ENCODE peak calls at places on chromosomes 11 and 22, in eight cellular contexts. One of them, this sample, is unnamed.

GRCh38 chr11:125211191-125211953 is 46.8 kb downstream of the PKNOX2 start:
- DNase-seq in CD4-positive, alpha-beta T cell: no peak
- DNase-seq in nephron progenitor cell: peak; percentile 32
- DNase-seq in HFFc6: no peak
- DNase-seq in HFF-Myc: no peak
- DNase-seq in mucosa of descending colon: no peak
- DNase-seq in type B pancreatic cell: no peak
- DNase-seq in body of pancreas: no peak
- DNase-seq in this sample: no peak

GRCh38 chr22:23214398-23214797 is 34.1 kb downstream of the BCR start:
- DNase-seq in HFF-Myc: no peak
- DNase-seq in type B pancreatic cell: no peak
- DNase-seq in HFFc6: no peak
- DNase-seq in CD4-positive, alpha-beta T cell: no peak
- DNase-seq in body of pancreas: no peak
- DNase-seq in mucosa of descending colon: no peak
- DNase-seq in nephron progenitor cell: no peak
- DNase-seq in this sample: no peak

GRCh38 chr11:33620423-33621120 is 80.1 kb downstream of the C11orf91 start:
- DNase-seq in HFF-Myc: no peak
- DNase-seq in CD4-positive, alpha-beta T cell: no peak
- DNase-seq in type B pancreatic cell: no peak
- DNase-seq in nephron progenitor cell: no peak
- DNase-seq in HFFc6: peak; percentile 22
- DNase-seq in mucosa of descending colon: no peak
- DNase-seq in body of pancreas: no peak
- DNase-seq in this sample: no peak

GRCh38 chr11:110432713-110433392 is 3.1 kb downstream of the FDX1 start:
- DNase-seq in body of pancreas: no peak
- DNase-seq in type B pancreatic cell: no peak
- DNase-seq in HFFc6: no peak
- DNase-seq in CD4-positive, alpha-beta T cell: no peak
- DNase-seq in nephron progenitor cell: no peak
- DNase-seq in mucosa of descending colon: no peak
- DNase-seq in HFF-Myc: no peak
- DNase-seq in this sample: no peak

GRCh38 chr11:1178201-1178885 is 20.6 kb downstream of the MUC5AC start:
- DNase-seq in HFF-Myc: no peak
- DNase-seq in body of pancreas: no peak
- DNase-seq in CD4-positive, alpha-beta T cell: no peak
- DNase-seq in nephron progenitor cell: no peak
- DNase-seq in mucosa of descending colon: peak; percentile 34
- DNase-seq in HFFc6: no peak
- DNase-seq in type B pancreatic cell: no peak
- DNase-seq in this sample: no peak

GRCh38 chr22:31126128-31126868 is 3.5 kb downstream of the INPP5J start:
- DNase-seq in mucosa of descending colon: no peak
- DNase-seq in CD4-positive, alpha-beta T cell: no peak
- DNase-seq in nephron progenitor cell: no peak
- DNase-seq in HFF-Myc: no peak
- DNase-seq in HFFc6: no peak
- DNase-seq in type B pancreatic cell: no peak
- DNase-seq in body of pancreas: no peak
- DNase-seq in this sample: no peak

GRCh38 chr11:17744151-17744940 is 9.8 kb downstream of the KCNC1 start:
- DNase-seq in body of pancreas: no peak
- DNase-seq in CD4-positive, alpha-beta T cell: no peak
- DNase-seq in nephron progenitor cell: no peak
- DNase-seq in HFFc6: peak; percentile 3
- DNase-seq in type B pancreatic cell: no peak
- DNase-seq in HFF-Myc: no peak
- DNase-seq in mucosa of descending colon: no peak
- DNase-seq in this sample: no peak

GRCh38 chr11:27358306-27358705 is 4.7 kb downstream of the CCDC34 start:
- DNase-seq in mucosa of descending colon: no peak
- DNase-seq in HFF-Myc: no peak
- DNase-seq in body of pancreas: no peak
- DNase-seq in type B pancreatic cell: no peak
- DNase-seq in HFFc6: no peak
- DNase-seq in CD4-positive, alpha-beta T cell: no peak
- DNase-seq in nephron progenitor cell: no peak
- DNase-seq in this sample: no peak

GRCh38 chr22:46514592-46515207 is 22.7 kb downstream of the CELSR1 start:
- DNase-seq in mucosa of descending colon: no peak
- DNase-seq in HFFc6: peak; percentile 65
- DNase-seq in type B pancreatic cell: no peak
- DNase-seq in body of pancreas: no peak
- DNase-seq in CD4-positive, alpha-beta T cell: no peak
- DNase-seq in HFF-Myc: no peak
- DNase-seq in nephron progenitor cell: no peak
- DNase-seq in this sample: no peak

GRCh38 chr11:73322111-73322985 is 14.3 kb downstream of the ARHGEF17 start:
- DNase-seq in body of pancreas: no peak
- DNase-seq in HFFc6: peak; percentile 67
- DNase-seq in HFF-Myc: no peak
- DNase-seq in mucosa of descending colon: no peak
- DNase-seq in nephron progenitor cell: no peak
- DNase-seq in type B pancreatic cell: no peak
- DNase-seq in CD4-positive, alpha-beta T cell: no peak
- DNase-seq in this sample: no peak

GRCh38 chr11:6200975-6201374 is 2.0 kb downstream of the OR52W1 start:
- DNase-seq in CD4-positive, alpha-beta T cell: no peak
- DNase-seq in body of pancreas: no peak
- DNase-seq in HFF-Myc: no peak
- DNase-seq in type B pancreatic cell: no peak
- DNase-seq in HFFc6: no peak
- DNase-seq in mucosa of descending colon: no peak
- DNase-seq in nephron progenitor cell: no peak
- DNase-seq in this sample: peak; percentile 13

GRCh38 chr11:91396243-91397133 is 828.1 kb upstream of the FAT3 start:
- DNase-seq in nephron progenitor cell: no peak
- DNase-seq in body of pancreas: no peak
- DNase-seq in type B pancreatic cell: no peak
- DNase-seq in mucosa of descending colon: no peak
- DNase-seq in HFF-Myc: no peak
- DNase-seq in HFFc6: no peak
- DNase-seq in CD4-positive, alpha-beta T cell: no peak
- DNase-seq in this sample: no peak

GRCh38 chr11:33635161-33635560 is 65.5 kb downstream of the C11orf91 start:
- DNase-seq in nephron progenitor cell: no peak
- DNase-seq in HFFc6: no peak
- DNase-seq in HFF-Myc: no peak
- DNase-seq in type B pancreatic cell: no peak
- DNase-seq in mucosa of descending colon: no peak
- DNase-seq in CD4-positive, alpha-beta T cell: no peak
- DNase-seq in body of pancreas: peak; percentile 19
- DNase-seq in this sample: no peak

GRCh38 chr11:29135504-29135903 is 881.3 kb downstream of the KCNA4 start:
- DNase-seq in HFF-Myc: no peak
- DNase-seq in HFFc6: peak; percentile 77
- DNase-seq in nephron progenitor cell: no peak
- DNase-seq in body of pancreas: no peak
- DNase-seq in mucosa of descending colon: no peak
- DNase-seq in type B pancreatic cell: no peak
- DNase-seq in CD4-positive, alpha-beta T cell: no peak
- DNase-seq in this sample: no peak

GRCh38 chr11:22341582-22341919 is 3.4 kb downstream of the SLC17A6 start:
- DNase-seq in body of pancreas: no peak
- DNase-seq in nephron progenitor cell: no peak
- DNase-seq in CD4-positive, alpha-beta T cell: no peak
- DNase-seq in HFFc6: no peak
- DNase-seq in mucosa of descending colon: peak; percentile 43
- DNase-seq in type B pancreatic cell: no peak
- DNase-seq in HFF-Myc: no peak
- DNase-seq in this sample: no peak

GRCh38 chr22:41091139-41092022 is 1.0 kb upstream of the EP300 start:
- DNase-seq in CD4-positive, alpha-beta T cell: peak; percentile 100
- DNase-seq in HFFc6: peak; percentile 94
- DNase-seq in nephron progenitor cell: peak; percentile 99
- DNase-seq in mucosa of descending colon: peak; percentile 100
- DNase-seq in body of pancreas: peak; percentile 99
- DNase-seq in type B pancreatic cell: peak; percentile 100
- DNase-seq in HFF-Myc: peak; percentile 88
- DNase-seq in this sample: peak; percentile 99

GRCh38 chr22:45456811-45457210 is 43.3 kb downstream of the RIBC2 start:
- DNase-seq in HFFc6: no peak
- DNase-seq in CD4-positive, alpha-beta T cell: no peak
- DNase-seq in body of pancreas: no peak
- DNase-seq in mucosa of descending colon: no peak
- DNase-seq in HFF-Myc: no peak
- DNase-seq in type B pancreatic cell: no peak
- DNase-seq in nephron progenitor cell: no peak
- DNase-seq in this sample: no peak

GRCh38 chr22:45460288-45461109 is 42.2 kb upstream of the FBLN1 start:
- DNase-seq in CD4-positive, alpha-beta T cell: no peak
- DNase-seq in type B pancreatic cell: no peak
- DNase-seq in HFFc6: no peak
- DNase-seq in body of pancreas: no peak
- DNase-seq in HFF-Myc: no peak
- DNase-seq in nephron progenitor cell: no peak
- DNase-seq in mucosa of descending colon: peak; percentile 58
- DNase-seq in this sample: no peak

GRCh38 chr22:45459235-45459634 is 43.4 kb upstream of the FBLN1 start:
- DNase-seq in HFF-Myc: no peak
- DNase-seq in CD4-positive, alpha-beta T cell: no peak
- DNase-seq in body of pancreas: no peak
- DNase-seq in mucosa of descending colon: no peak
- DNase-seq in type B pancreatic cell: no peak
- DNase-seq in HFFc6: no peak
- DNase-seq in nephron progenitor cell: no peak
- DNase-seq in this sample: no peak

GRCh38 chr22:45458532-45458931 is 44.2 kb upstream of the FBLN1 start:
- DNase-seq in type B pancreatic cell: no peak
- DNase-seq in nephron progenitor cell: no peak
- DNase-seq in HFF-Myc: no peak
- DNase-seq in CD4-positive, alpha-beta T cell: no peak
- DNase-seq in body of pancreas: no peak
- DNase-seq in HFFc6: no peak
- DNase-seq in mucosa of descending colon: no peak
- DNase-seq in this sample: no peak

GRCh38 chr22:45462034-45462655 is 40.5 kb upstream of the FBLN1 start:
- DNase-seq in HFF-Myc: no peak
- DNase-seq in nephron progenitor cell: no peak
- DNase-seq in body of pancreas: no peak
- DNase-seq in mucosa of descending colon: no peak
- DNase-seq in CD4-positive, alpha-beta T cell: no peak
- DNase-seq in HFFc6: no peak
- DNase-seq in type B pancreatic cell: no peak
- DNase-seq in this sample: peak; percentile 5
- TF ChIP-seq CTCF in HFF-Myc: no peak
- TF ChIP-seq CTCF in nephron progenitor cell: peak; percentile 38
- TF ChIP-seq CTCF in body of pancreas: no peak
- TF ChIP-seq CTCF in mucosa of descending colon: no peak
- TF ChIP-seq CTCF in CD4-positive, alpha-beta T cell: no peak
- TF ChIP-seq CTCF in HFFc6: peak; percentile 8
- TF ChIP-seq CTCF in type B pancreatic cell: peak; percentile 56
- TF ChIP-seq CTCF in this sample: no peak

DNA sequence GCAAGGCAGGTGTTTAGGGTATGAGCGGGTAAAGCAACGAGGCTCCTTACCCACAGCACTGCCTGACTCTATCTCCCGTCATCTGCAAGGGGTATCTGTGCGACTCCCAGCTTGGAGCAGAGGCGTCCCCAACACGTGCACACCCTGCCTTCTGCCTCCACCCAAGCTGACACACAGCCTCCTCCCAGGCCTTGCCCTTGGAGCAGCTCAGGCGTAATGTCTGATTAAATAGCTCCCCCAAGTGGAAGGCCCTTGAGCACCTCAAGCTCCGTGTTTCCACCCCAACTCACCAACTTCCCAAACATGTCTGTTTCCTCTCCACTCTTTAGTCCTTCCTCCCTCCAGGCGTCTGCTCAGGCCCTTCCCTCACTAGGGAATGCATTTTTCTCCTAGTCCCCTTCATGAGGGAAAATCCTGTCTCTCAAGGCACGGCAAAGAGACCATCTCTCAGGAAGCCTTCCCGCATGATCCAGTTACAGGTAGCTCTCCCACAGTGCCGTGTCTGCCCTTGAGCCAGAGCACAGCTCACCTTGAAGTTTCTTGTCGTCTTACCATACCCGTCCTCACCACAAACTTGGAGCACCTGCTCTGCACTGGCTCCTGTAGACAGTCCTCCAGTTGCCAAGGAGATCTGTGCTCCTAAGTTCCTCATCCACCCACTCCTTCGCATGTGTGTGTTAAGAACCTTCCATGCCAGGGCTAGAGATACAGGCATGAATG is 15.8 kb downstream of the CYB5R2 start:
- DNase-seq in HFF-Myc: no peak
- DNase-seq in HFFc6: peak; percentile 52
- DNase-seq in type B pancreatic cell: no peak
- DNase-seq in body of pancreas: peak; percentile 58
- DNase-seq in nephron progenitor cell: peak; percentile 50
- DNase-seq in mucosa of descending colon: peak; percentile 63
- DNase-seq in CD4-positive, alpha-beta T cell: no peak
- DNase-seq in this sample: peak; percentile 29
- TF ChIP-seq CTCF in HFF-Myc: peak; percentile 59
- TF ChIP-seq CTCF in HFFc6: peak; percentile 78
- TF ChIP-seq CTCF in type B pancreatic cell: peak; percentile 72
- TF ChIP-seq CTCF in body of pancreas: peak; percentile 88
- TF ChIP-seq CTCF in nephron progenitor cell: peak; percentile 50
- TF ChIP-seq CTCF in mucosa of descending colon: no peak
- TF ChIP-seq CTCF in CD4-positive, alpha-beta T cell: peak; percentile 12
- TF ChIP-seq CTCF in this sample: no peak

GRCh38 chr22:29408925-29409324 is 20.6 kb upstream of the AP1B1 start:
- DNase-seq in nephron progenitor cell: no peak
- DNase-seq in body of pancreas: no peak
- DNase-seq in mucosa of descending colon: no peak
- DNase-seq in HFFc6: no peak
- DNase-seq in type B pancreatic cell: peak; percentile 1
- DNase-seq in HFF-Myc: no peak
- DNase-seq in CD4-positive, alpha-beta T cell: no peak
- DNase-seq in this sample: no peak
- TF ChIP-seq CTCF in nephron progenitor cell: no peak
- TF ChIP-seq CTCF in body of pancreas: no peak
- TF ChIP-seq CTCF in mucosa of descending colon: no peak
- TF ChIP-seq CTCF in HFFc6: no peak
- TF ChIP-seq CTCF in type B pancreatic cell: no peak
- TF ChIP-seq CTCF in HFF-Myc: no peak
- TF ChIP-seq CTCF in CD4-positive, alpha-beta T cell: no peak
- TF ChIP-seq CTCF in this sample: no peak

DNA sequence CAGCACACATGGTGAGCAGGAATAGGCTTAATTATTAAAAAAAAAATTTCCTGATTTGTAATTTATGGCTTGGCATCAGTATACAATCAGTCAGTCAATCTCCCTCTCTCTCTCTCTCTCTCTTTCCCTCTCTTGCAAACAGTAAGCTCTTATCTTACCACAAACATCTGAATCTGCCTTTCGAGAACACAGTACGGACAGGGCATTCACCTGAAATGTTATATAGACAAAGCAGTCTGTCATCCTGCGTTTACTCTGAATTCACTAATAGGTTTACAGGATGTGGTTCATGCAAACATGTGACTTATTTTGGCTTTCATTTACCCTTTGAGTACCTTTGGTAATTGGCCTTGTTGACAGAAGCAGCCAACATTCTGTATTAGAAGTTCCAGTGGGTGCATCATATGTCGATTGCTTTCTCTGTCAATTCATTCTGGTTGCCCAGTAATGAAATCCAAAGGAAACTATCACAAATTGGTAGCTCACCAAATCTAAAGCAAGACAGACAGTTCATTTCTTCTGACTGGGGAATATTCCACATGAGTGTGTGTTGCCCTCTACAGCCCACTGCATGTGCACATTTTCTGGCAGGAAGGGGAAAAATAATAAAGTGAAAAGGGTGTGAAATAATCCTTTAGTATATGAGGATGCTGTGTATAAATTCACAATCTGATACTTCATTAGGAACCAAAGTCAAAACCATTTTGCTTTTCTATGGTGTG is 1058.2 kb downstream of the LRRC4C start:
- DNase-seq in CD4-positive, alpha-beta T cell: no peak
- DNase-seq in type B pancreatic cell: no peak
- DNase-seq in HFF-Myc: no peak
- DNase-seq in HFFc6: no peak
- DNase-seq in nephron progenitor cell: no peak
- DNase-seq in mucosa of descending colon: no peak
- DNase-seq in body of pancreas: no peak
- DNase-seq in this sample: no peak
- TF ChIP-seq CTCF in CD4-positive, alpha-beta T cell: no peak
- TF ChIP-seq CTCF in type B pancreatic cell: no peak
- TF ChIP-seq CTCF in HFF-Myc: no peak
- TF ChIP-seq CTCF in HFFc6: no peak
- TF ChIP-seq CTCF in nephron progenitor cell: no peak
- TF ChIP-seq CTCF in mucosa of descending colon: no peak
- TF ChIP-seq CTCF in body of pancreas: no peak
- TF ChIP-seq CTCF in this sample: no peak